ENCODE peak calls at places on chromosomes 2 and 18, in seven cellular contexts. One of them, this sample, is unnamed.

GRCh38 chr2:4002841-4003403 is 299.5 kb downstream of the DCDC2C start:
- DNase-seq in uterus: no peak
- DNase-seq in activated CD8-positive, alpha-beta memory T cell treated with anti-CD3 and anti-CD28 coated beads, Interleukin-2, amount 50 U/mL, for 48 hours: no peak
- DNase-seq in GDM1: no peak
- DNase-seq in NCI-H2029 treated with DMSO at 0.1 percent for 48 hours: no peak
- DNase-seq in dermis microvascular lymphatic vessel endothelial cell: no peak
- DNase-seq in hypothalamus: no peak
- DNase-seq in this sample: no peak

GRCh38 chr2:62305421-62306176 is 109.7 kb downstream of the B3GNT2 start:
- DNase-seq in uterus: no peak
- DNase-seq in activated CD8-positive, alpha-beta memory T cell treated with anti-CD3 and anti-CD28 coated beads, Interleukin-2, amount 50 U/mL, for 48 hours: peak
- DNase-seq in GDM1: peak
- DNase-seq in NCI-H2029 treated with DMSO at 0.1 percent for 48 hours: peak
- DNase-seq in dermis microvascular lymphatic vessel endothelial cell: peak
- DNase-seq in hypothalamus: no peak
- DNase-seq in this sample: peak

GRCh38 chr18:57776354-57776753 is 26.8 kb downstream of the ATP8B1 start:
- DNase-seq in uterus: no peak
- DNase-seq in activated CD8-positive, alpha-beta memory T cell treated with anti-CD3 and anti-CD28 coated beads, Interleukin-2, amount 50 U/mL, for 48 hours: no peak
- DNase-seq in GDM1: no peak
- DNase-seq in NCI-H2029 treated with DMSO at 0.1 percent for 48 hours: no peak
- DNase-seq in dermis microvascular lymphatic vessel endothelial cell: no peak
- DNase-seq in hypothalamus: no peak
- DNase-seq in this sample: no peak

GRCh38 chr2:105515581-105516415 is 116.9 kb upstream of the FHL2 start:
- DNase-seq in uterus: peak
- DNase-seq in activated CD8-positive, alpha-beta memory T cell treated with anti-CD3 and anti-CD28 coated beads, Interleukin-2, amount 50 U/mL, for 48 hours: no peak
- DNase-seq in GDM1: no peak
- DNase-seq in NCI-H2029 treated with DMSO at 0.1 percent for 48 hours: peak
- DNase-seq in dermis microvascular lymphatic vessel endothelial cell: no peak
- DNase-seq in hypothalamus: peak
- DNase-seq in this sample: no peak

GRCh38 chr18:8526316-8526715 is 82.9 kb upstream of the RAB12 start:
- DNase-seq in uterus: no peak
- DNase-seq in activated CD8-positive, alpha-beta memory T cell treated with anti-CD3 and anti-CD28 coated beads, Interleukin-2, amount 50 U/mL, for 48 hours: no peak
- DNase-seq in GDM1: peak
- DNase-seq in NCI-H2029 treated with DMSO at 0.1 percent for 48 hours: no peak
- DNase-seq in dermis microvascular lymphatic vessel endothelial cell: no peak
- DNase-seq in hypothalamus: no peak
- DNase-seq in this sample: no peak

GRCh38 chr18:7749510-7749981 is 182.4 kb downstream of the PTPRM start:
- DNase-seq in uterus: no peak
- DNase-seq in activated CD8-positive, alpha-beta memory T cell treated with anti-CD3 and anti-CD28 coated beads, Interleukin-2, amount 50 U/mL, for 48 hours: no peak
- DNase-seq in GDM1: no peak
- DNase-seq in NCI-H2029 treated with DMSO at 0.1 percent for 48 hours: no peak
- DNase-seq in dermis microvascular lymphatic vessel endothelial cell: no peak
- DNase-seq in hypothalamus: no peak
- DNase-seq in this sample: no peak

GRCh38 chr2:54605836-54606235 is 117.6 kb upstream of the EML6 start:
- DNase-seq in uterus: no peak
- DNase-seq in activated CD8-positive, alpha-beta memory T cell treated with anti-CD3 and anti-CD28 coated beads, Interleukin-2, amount 50 U/mL, for 48 hours: no peak
- DNase-seq in GDM1: no peak
- DNase-seq in NCI-H2029 treated with DMSO at 0.1 percent for 48 hours: no peak
- DNase-seq in dermis microvascular lymphatic vessel endothelial cell: no peak
- DNase-seq in hypothalamus: no peak
- DNase-seq in this sample: peak

GRCh38 chr2:18412980-18413793 is 147.3 kb downstream of the RDH14 start:
- DNase-seq in uterus: no peak
- DNase-seq in activated CD8-positive, alpha-beta memory T cell treated with anti-CD3 and anti-CD28 coated beads, Interleukin-2, amount 50 U/mL, for 48 hours: no peak
- DNase-seq in GDM1: no peak
- DNase-seq in NCI-H2029 treated with DMSO at 0.1 percent for 48 hours: no peak
- DNase-seq in dermis microvascular lymphatic vessel endothelial cell: peak
- DNase-seq in hypothalamus: no peak
- DNase-seq in this sample: peak

GRCh38 chr2:28683100-28683706 is 68.4 kb upstream of the PPP1CB start:
- DNase-seq in uterus: peak
- DNase-seq in activated CD8-positive, alpha-beta memory T cell treated with anti-CD3 and anti-CD28 coated beads, Interleukin-2, amount 50 U/mL, for 48 hours: no peak
- DNase-seq in GDM1: no peak
- DNase-seq in NCI-H2029 treated with DMSO at 0.1 percent for 48 hours: peak
- DNase-seq in dermis microvascular lymphatic vessel endothelial cell: peak
- DNase-seq in hypothalamus: peak
- DNase-seq in this sample: peak

GRCh38 chr2:230774348-230774951 is 61.8 kb downstream of the CAB39 start:
- DNase-seq in uterus: no peak
- DNase-seq in activated CD8-positive, alpha-beta memory T cell treated with anti-CD3 and anti-CD28 coated beads, Interleukin-2, amount 50 U/mL, for 48 hours: no peak
- DNase-seq in GDM1: no peak
- DNase-seq in NCI-H2029 treated with DMSO at 0.1 percent for 48 hours: no peak
- DNase-seq in dermis microvascular lymphatic vessel endothelial cell: no peak
- DNase-seq in hypothalamus: no peak
- DNase-seq in this sample: peak

GRCh38 chr18:824179-824578 is 12.1 kb upstream of the YES1 start:
- DNase-seq in uterus: no peak
- DNase-seq in activated CD8-positive, alpha-beta memory T cell treated with anti-CD3 and anti-CD28 coated beads, Interleukin-2, amount 50 U/mL, for 48 hours: no peak
- DNase-seq in GDM1: no peak
- DNase-seq in NCI-H2029 treated with DMSO at 0.1 percent for 48 hours: no peak
- DNase-seq in dermis microvascular lymphatic vessel endothelial cell: no peak
- DNase-seq in hypothalamus: no peak
- DNase-seq in this sample: no peak

GRCh38 chr2:105149272-105149671 is 92.3 kb upstream of the GPR45 start:
- DNase-seq in uterus: no peak
- DNase-seq in activated CD8-positive, alpha-beta memory T cell treated with anti-CD3 and anti-CD28 coated beads, Interleukin-2, amount 50 U/mL, for 48 hours: no peak
- DNase-seq in GDM1: no peak
- DNase-seq in NCI-H2029 treated with DMSO at 0.1 percent for 48 hours: no peak
- DNase-seq in dermis microvascular lymphatic vessel endothelial cell: no peak
- DNase-seq in hypothalamus: no peak
- DNase-seq in this sample: no peak

GRCh38 chr2:230362030-230362691 is 35.2 kb downstream of the SP140L start:
- DNase-seq in uterus: no peak
- DNase-seq in activated CD8-positive, alpha-beta memory T cell treated with anti-CD3 and anti-CD28 coated beads, Interleukin-2, amount 50 U/mL, for 48 hours: no peak
- DNase-seq in GDM1: no peak
- DNase-seq in NCI-H2029 treated with DMSO at 0.1 percent for 48 hours: no peak
- DNase-seq in dermis microvascular lymphatic vessel endothelial cell: no peak
- DNase-seq in hypothalamus: no peak
- DNase-seq in this sample: no peak

GRCh38 chr2:16091576-16092282 is 151.4 kb downstream of the MYCN start:
- DNase-seq in uterus: no peak
- DNase-seq in activated CD8-positive, alpha-beta memory T cell treated with anti-CD3 and anti-CD28 coated beads, Interleukin-2, amount 50 U/mL, for 48 hours: no peak
- DNase-seq in GDM1: no peak
- DNase-seq in NCI-H2029 treated with DMSO at 0.1 percent for 48 hours: no peak
- DNase-seq in dermis microvascular lymphatic vessel endothelial cell: no peak
- DNase-seq in hypothalamus: no peak
- DNase-seq in this sample: no peak